ENCODE peak calls at places on chromosomes 3 and 15, in nine cellular contexts. I, Q, V, T, B, Y, L, P and H are unnamed samples.

GRCh38 chr15:66621491-66622467 is 56.0 kb upstream of the LCTL start:
- DNase-seq in L (no peak), B (no peak), Y (no peak), Q (no peak), I (peak; percentile 48), P (no peak), V (peak; percentile 43), T (no peak), H (no peak)

GRCh38 chr3:40207796-40208195 is 101.7 kb upstream of the EIF1B start:
- DNase-seq in Q (no peak), T (no peak), L (no peak), B (no peak), I (no peak), V (no peak), P (no peak), Y (no peak), H (no peak)

GRCh38 chr3:101849714-101850326 is 506 bp downstream of the NFKBIZ start:
- DNase-seq in L (peak; percentile 43), Y (peak; percentile 80), P (peak; percentile 55), V (no peak), T (no peak), I (peak; percentile 48), B (peak; percentile 45), Q (peak; percentile 18), H (no peak)

GRCh38 chr3:146655333-146655996 is 50.3 kb upstream of the PLSCR5 start:
- DNase-seq in B (no peak), T (no peak), Y (no peak), V (no peak), L (no peak), P (no peak), I (no peak), Q (no peak), H (no peak)

GRCh38 chr3:18757476-18757875 is 332.3 kb upstream of the SATB1 start:
- DNase-seq in L (no peak), T (no peak), P (no peak), V (no peak), B (no peak), Y (no peak), I (no peak), Q (no peak), H (no peak)

GRCh38 chr15:88098317-88098716 is 158.2 kb downstream of the NTRK3 start:
- DNase-seq in P (no peak), V (no peak), T (no peak), Q (no peak), B (no peak), L (no peak), I (no peak), Y (no peak), H (no peak)

GRCh38 chr15:57696146-57696545 is 10.4 kb upstream of the POLR2M start:
- DNase-seq in B (no peak), L (no peak), V (no peak), Y (no peak), P (no peak), I (no peak), Q (no peak), T (no peak), H (no peak)

GRCh38 chr15:60682115-60682514 is 203.2 kb upstream of the ICE2 start:
- DNase-seq in T (no peak), Y (no peak), B (no peak), V (peak; percentile 65), P (no peak), I (peak; percentile 53), L (no peak), Q (no peak), H (peak; percentile 29)

GRCh38 chr3:116000315-116000714 is 377.0 kb downstream of the GAP43 start:
- DNase-seq in I (peak; percentile 72), T (peak; percentile 56), P (no peak), Q (no peak), L (no peak), V (peak; percentile 97), B (no peak), Y (no peak), H (peak; percentile 96)

GRCh38 chr3:15287565-15288330 is 44.6 kb downstream of the SH3BP5 start:
- DNase-seq in T (no peak), P (no peak), I (peak; percentile 82), L (no peak), Q (no peak), V (peak; percentile 78), Y (no peak), B (no peak), H (peak; percentile 93)

GRCh38 chr15:100877551-100877950 is 2.1 kb upstream of the ALDH1A3 start:
- DNase-seq in Y (no peak), P (no peak), V (no peak), Q (no peak), L (no peak), T (no peak), B (no peak), I (no peak), H (no peak)

GRCh38 chr3:25872200-25872877 is 82.4 kb downstream of the OXSM start:
- DNase-seq in B (no peak), P (no peak), V (no peak), L (no peak), T (no peak), Y (no peak), Q (no peak), I (no peak), H (no peak)

GRCh38 chr15:34366271-34367043 is 539 bp downstream of the LPCAT4 start:
- DNase-seq in V (peak; percentile 56), I (peak; percentile 50), B (peak; percentile 25), Q (no peak), P (peak; percentile 41), Y (peak; percentile 81), T (peak; percentile 49), L (peak; percentile 28), H (no peak)

GRCh38 chr15:57057134-57057930 is 138.9 kb downstream of the TCF12 start:
- DNase-seq in P (no peak), I (no peak), L (no peak), Y (no peak), Q (no peak), T (no peak), B (no peak), V (no peak), H (no peak)

GRCh38 chr15:63006032-63006878 is 36.3 kb upstream of the TPM1 start:
- DNase-seq in P (no peak), Y (no peak), Q (no peak), T (no peak), B (no peak), V (no peak), L (no peak), I (no peak), H (no peak)

GRCh38 chr3:4503050-4503449 is 9.9 kb downstream of the ITPR1 start:
- DNase-seq in Q (no peak), P (no peak), Y (no peak), V (no peak), I (no peak), L (no peak), B (no peak), T (no peak), H (no peak)

GRCh38 chr3:142028174-142028833 is 121.0 kb downstream of the TFDP2 start:
- DNase-seq in L (no peak), Q (no peak), T (peak; percentile 42), Y (no peak), P (peak; percentile 4), B (peak; percentile 94), V (peak; percentile 92), I (peak; percentile 51), H (peak; percentile 53)

GRCh38 chr3:188646592-188646991 is 492.6 kb downstream of the LPP start:
- DNase-seq in Q (no peak), L (no peak), B (peak; percentile 23), T (no peak), P (no peak), I (no peak), Y (no peak), V (peak; percentile 11), H (no peak)

GRCh38 chr3:101567528-101568317 is 6.1 kb downstream of the TRMT10C start:
- DNase-seq in T (no peak), Y (no peak), I (no peak), P (no peak), L (no peak), V (peak; percentile 45), B (no peak), Q (no peak), H (no peak)

GRCh38 chr3:39383190-39383912 is at the start of gene SLC25A38:
- DNase-seq in Q (peak; percentile 62), P (peak; percentile 66), B (no peak), Y (peak; percentile 85), T (peak; percentile 76), V (peak; percentile 88), L (peak; percentile 71), I (peak; percentile 89), H (peak; percentile 72)

GRCh38 chr3:34634939-34635338 is 836.5 kb downstream of the PDCD6IP start:
- DNase-seq in T (no peak), B (no peak), I (no peak), Q (no peak), P (no peak), L (no peak), V (no peak), Y (no peak), H (no peak)

GRCh38 chr15:85702321-85703230 is 92.1 kb downstream of the KLHL25 start:
- DNase-seq in Q (no peak), P (no peak), B (peak; percentile 40), V (peak; percentile 45), L (no peak), I (no peak), Y (no peak), T (no peak), H (peak; percentile 26)

GRCh38 chr3:138063416-138063815 is 52.0 kb downstream of the DZIP1L start:
- DNase-seq in I (no peak), Q (no peak), B (no peak), P (no peak), Y (no peak), V (no peak), T (no peak), L (no peak), H (no peak)

GRCh38 chr15:89136084-89136806 is 48.0 kb downstream of the ABHD2 start:
- DNase-seq in I (no peak), Y (no peak), Q (no peak), T (no peak), V (no peak), B (no peak), P (no peak), L (no peak), H (no peak)

GRCh38 chr3:141412936-141413354 is 44.6 kb downstream of the ZBTB38 start:
- DNase-seq in L (no peak), T (no peak), P (no peak), V (peak; percentile 87), B (no peak), Y (peak; percentile 93), Q (no peak), I (peak; percentile 77), H (no peak)

GRCh38 chr3:150733936-150734794 is 28.8 kb downstream of the SIAH2 start:
- DNase-seq in L (no peak), V (peak; percentile 49), B (no peak), Y (no peak), T (no peak), P (no peak), I (no peak), Q (no peak), H (no peak)

GRCh38 chr3:8507496-8507895 is 5.9 kb downstream of the LMCD1 start:
- DNase-seq in Y (no peak), B (no peak), Q (no peak), T (no peak), I (no peak), V (no peak), L (no peak), P (no peak), H (no peak)

GRCh38 chr15:28132524-28133275 is 33.6 kb upstream of the OCA2 start:
- DNase-seq in Y (peak; percentile 19), I (peak; percentile 70), B (no peak), T (no peak), V (peak; percentile 70), Q (no peak), L (no peak), P (no peak), H (peak; percentile 8)

GRCh38 chr3:47910777-47911440 is 105.3 kb downstream of the MAP4 start:
- DNase-seq in Q (no peak), L (no peak), I (peak; percentile 77), P (no peak), B (no peak), Y (no peak), T (peak; percentile 58), V (peak; percentile 94), H (peak; percentile 67)

GRCh38 chr15:40928351-40928974 is 677 bp upstream of the DLL4 start:
- DNase-seq in T (peak; percentile 29), I (no peak), Q (no peak), Y (no peak), B (no peak), V (no peak), P (no peak), L (no peak), H (no peak)

GRCh38 chr15:39061952-39062464 is 497.4 kb upstream of the RASGRP1 start:
- DNase-seq in T (no peak), Y (no peak), B (no peak), P (no peak), Q (no peak), L (no peak), I (no peak), V (no peak), H (no peak)